ENCODE peak calls at places on chromosome 14, in ten cellular contexts. P, K, N, I, J, R, Y, L, S and T are unnamed samples.

GRCh38 chr14:68780358-68781160 is 12.3 kb downstream of the ZFP36L1 start:
- DNase-seq in P (no peak), K (peak; percentile 64), N (no peak), I (no peak), J (no peak), R (peak; percentile 73), Y (peak; percentile 89), L (peak; percentile 78), S (no peak), T (peak; percentile 81)

GRCh38 chr14:33777651-33778050 is 173.2 kb downstream of the EGLN3 start:
- DNase-seq in P (no peak), K (no peak), N (no peak), I (no peak), J (no peak), R (no peak), Y (no peak), L (no peak), S (no peak), T (no peak)

GRCh38 chr14:88181072-88181471 is 142.0 kb downstream of the KCNK10 start:
- DNase-seq in P (no peak), K (no peak), N (no peak), I (no peak), J (no peak), R (no peak), Y (no peak), L (no peak), S (no peak), T (no peak)

GRCh38 chr14:95993768-95994592 is 45.2 kb upstream of the C14orf132 start:
- DNase-seq in P (no peak), K (peak; percentile 67), N (peak; percentile 43), I (peak; percentile 15), J (peak; percentile 45), R (no peak), Y (peak; percentile 67), L (no peak), S (peak; percentile 39), T (no peak)

GRCh38 chr14:106551265-106551664 is 1024.9 kb downstream of the TMEM121 start:
- DNase-seq in P (no peak), K (no peak), N (no peak), I (no peak), J (no peak), R (no peak), Y (no peak), L (no peak), S (no peak), T (no peak)

GRCh38 chr14:68824517-68825347 is 31.9 kb upstream of the ZFP36L1 start:
- DNase-seq in P (peak; percentile 40), K (peak; percentile 79), N (peak; percentile 76), I (peak; percentile 52), J (peak; percentile 75), R (peak; percentile 92), Y (peak; percentile 81), L (no peak), S (peak; percentile 80), T (no peak)

GRCh38 chr14:80211143-80212024 is at the start of gene DIO2:
- DNase-seq in P (no peak), K (peak; percentile 62), N (no peak), I (peak; percentile 65), J (peak; percentile 18), R (peak; percentile 60), Y (peak; percentile 57), L (no peak), S (no peak), T (no peak)

GRCh38 chr14:61638595-61639391 is 56.5 kb upstream of the HIF1A start:
- DNase-seq in P (no peak), K (peak; percentile 60), N (no peak), I (no peak), J (no peak), R (no peak), Y (no peak), L (no peak), S (no peak), T (no peak)

GRCh38 chr14:56379956-56380355 is 199.6 kb upstream of the TMEM260 start:
- DNase-seq in P (no peak), K (peak; percentile 77), N (no peak), I (no peak), J (no peak), R (no peak), Y (peak; percentile 87), L (no peak), S (no peak), T (no peak)

GRCh38 chr14:70096866-70097265 is 91.9 kb downstream of the SLC8A3 start:
- DNase-seq in P (no peak), K (peak; percentile 6), N (no peak), I (peak; percentile 16), J (peak; percentile 36), R (no peak), Y (peak; percentile 32), L (no peak), S (peak; percentile 9), T (no peak)
- TF ChIP-seq CTCF in P (no peak), K (peak; percentile 35), N (peak; percentile 58), I (peak; percentile 58), J (peak; percentile 57), R (no peak), Y (peak; percentile 51), L (no peak), S (peak; percentile 47), T (no peak)

GRCh38 chr14:29926701-29927595 is 699 bp downstream of the PRKD1 start:
- DNase-seq in P (no peak), K (peak; percentile 38), N (no peak), I (peak; percentile 50), J (peak; percentile 25), R (peak; percentile 82), Y (peak; percentile 65), L (no peak), S (peak; percentile 54), T (peak; percentile 76)
- H3K4me3 ChIP-seq in P (peak overlapping the region; percentile 76), K (peak overlapping the region; percentile 96), N (no peak overlapping the region), I (peak overlapping the region; percentile 78), J (peak overlapping the region; percentile 42), R (peak overlapping the region; percentile 67), Y (peak overlapping the region; percentile 99), L (peak overlapping the region; percentile 80), S (peak overlapping the region; percentile 80), T (peak overlapping the region; percentile 93)

GRCh38 chr14:102883028-102883953 is 39.2 kb upstream of the AMN start:
- DNase-seq in P (no peak), K (no peak), N (no peak), I (no peak), J (no peak), R (no peak), Y (no peak), L (no peak), S (no peak), T (no peak)

GRCh38 chr14:102882233-102882906 is 40.1 kb upstream of the AMN start:
- DNase-seq in P (no peak), K (no peak), N (no peak), I (no peak), J (no peak), R (peak; percentile 85), Y (no peak), L (no peak), S (no peak), T (no peak)

GRCh38 chr14:102878174-102878969 is 44.1 kb upstream of the AMN start:
- DNase-seq in P (no peak), K (no peak), N (no peak), I (no peak), J (peak; percentile 8), R (no peak), Y (no peak), L (no peak), S (no peak), T (no peak)

GRCh38 chr14:102875652-102876051 is 46.8 kb upstream of the AMN start:
- DNase-seq in P (no peak), K (no peak), N (no peak), I (no peak), J (no peak), R (no peak), Y (no peak), L (no peak), S (no peak), T (no peak)

GRCh38 chr14:102878970-102879460 is 43.4 kb upstream of the AMN start:
- DNase-seq in P (no peak), K (no peak), N (no peak), I (no peak), J (peak; percentile 61), R (no peak), Y (no peak), L (no peak), S (peak; percentile 44), T (no peak)
- TF ChIP-seq CTCF in P (no peak), K (no peak), N (no peak), I (no peak), J (no peak), R (no peak), Y (no peak), L (no peak), S (no peak), T (no peak)

DNA sequence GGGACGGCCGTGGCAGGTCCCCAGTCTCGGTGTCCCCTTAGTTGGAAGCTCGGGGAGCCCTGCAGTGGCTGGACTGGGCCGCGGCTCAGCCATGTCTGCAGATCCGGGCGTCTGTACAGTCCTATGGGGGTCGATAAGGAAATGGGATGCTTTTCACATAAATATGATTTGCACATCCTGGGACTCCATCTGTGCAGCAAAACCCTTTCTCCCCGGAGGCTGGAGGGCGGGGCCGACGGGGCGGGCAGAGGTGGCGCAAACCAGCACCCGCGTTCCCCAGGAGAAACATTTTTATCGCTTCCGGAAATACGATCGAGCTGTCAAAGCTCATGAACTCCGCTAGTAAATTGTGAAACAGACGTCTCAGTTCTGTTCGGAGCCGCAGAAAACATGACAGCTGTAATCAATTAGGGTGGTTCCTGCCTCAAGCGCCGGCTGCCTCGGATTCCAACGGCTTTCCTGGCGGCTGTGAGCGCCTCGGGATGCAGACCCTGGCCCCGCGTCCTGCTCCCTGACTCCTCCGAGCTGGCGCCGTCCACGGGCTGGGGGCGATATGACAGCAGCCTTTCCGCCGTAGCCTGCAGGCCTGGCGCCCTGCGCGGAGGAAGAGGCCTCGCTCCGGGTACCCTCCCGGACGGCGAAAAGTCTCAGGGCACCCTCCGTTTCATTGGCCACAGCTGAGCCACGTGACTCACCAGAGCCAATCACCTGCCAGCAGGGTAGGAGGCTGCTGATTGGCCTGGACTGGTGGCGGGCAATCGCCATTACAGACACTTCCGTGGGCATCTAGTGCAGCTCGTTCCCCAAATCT is 23.0 kb downstream of the DIO3 start:
- DNase-seq in P (no peak), K (peak; percentile 71), N (no peak), I (no peak), J (no peak), R (peak; percentile 82), Y (peak; percentile 77), L (peak; percentile 87), S (no peak), T (no peak)
- H3K4me3 ChIP-seq in P (no peak overlapping the region), K (peak overlapping the region; percentile 8), N (no peak overlapping the region), I (no peak overlapping the region), J (no peak overlapping the region), R (peak overlapping the region; percentile 25), Y (no peak overlapping the region), L (peak overlapping the region; percentile 23), S (no peak overlapping the region), T (peak overlapping the region; percentile 19)

DNA sequence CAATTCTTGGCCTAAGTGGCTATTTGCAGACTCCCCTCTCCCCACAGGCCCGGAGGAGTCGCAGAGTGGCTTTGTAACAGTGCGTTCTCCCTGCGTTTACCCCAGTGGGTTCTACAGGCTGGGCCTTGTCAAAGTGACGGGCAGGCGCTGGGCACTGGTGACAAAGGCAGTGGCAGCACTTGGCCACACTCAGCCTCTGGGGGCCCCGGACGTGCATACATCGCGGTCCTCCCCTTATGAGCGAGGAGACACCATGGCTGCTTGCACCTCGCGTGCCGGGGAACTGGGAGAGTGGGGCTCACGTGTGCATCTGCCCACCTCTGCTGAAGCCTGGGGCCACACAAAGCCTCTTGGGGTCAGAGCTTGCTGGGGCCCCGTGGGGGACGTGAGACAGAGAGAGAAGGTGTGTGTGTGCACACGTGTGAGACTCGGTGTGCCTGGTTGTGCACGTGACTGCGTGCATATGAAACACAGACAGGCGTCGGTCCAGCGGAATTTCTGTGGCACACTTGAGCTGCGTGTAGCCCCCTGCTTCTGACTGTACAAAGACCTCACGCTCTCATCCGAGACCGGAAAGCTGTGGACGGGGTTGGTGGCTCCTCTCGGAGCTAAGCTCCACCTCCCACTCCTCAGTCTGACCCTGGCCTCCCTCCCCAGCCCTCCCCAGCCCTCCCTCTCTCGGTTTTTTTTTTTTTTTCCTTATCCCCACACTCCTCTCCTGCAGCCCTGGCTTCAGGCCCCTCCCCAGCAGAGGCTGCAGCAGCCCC is 8.5 kb upstream of the C14orf180 start:
- DNase-seq in P (no peak), K (no peak), N (no peak), I (no peak), J (no peak), R (no peak), Y (no peak), L (no peak), S (no peak), T (no peak)
- TF ChIP-seq CTCF in P (no peak), K (no peak), N (no peak), I (no peak), J (no peak), R (no peak), Y (no peak), L (no peak), S (no peak), T (no peak)